ENCODE peak calls at places on chromosomes 16 and 17, in five cellular contexts. O is GM12878, X is HepG2, A is K562, S is H1. L is an unnamed sample.
A peak's percentile ranks its signal among the peaks of the same experiment; 100 is the strongest.

GRCh38 chr17:59373879-59374495 is 42.5 kb downstream of the YPEL2 start:
- DNase-seq in O (no peak), X (no peak), A (no peak), S (no peak), L (no peak)

GRCh38 chr16:56688762-56689161 is 6.5 kb downstream of the MT1X start:
- DNase-seq in O (no peak), X (no peak), A (no peak), S (no peak), L (no peak)

GRCh38 chr17:38738007-38738662 is 8.0 kb downstream of the CISD3 start:
- DNase-seq in O (no peak), X (no peak), A (no peak), S (no peak), L (no peak)

GRCh38 chr16:46972971-46973456 is 460 bp downstream of the DNAJA2 start:
- DNase-seq in O (no peak), X (peak; percentile 36), A (peak; percentile 60), S (peak; percentile 55), L (peak; percentile 72)

GRCh38 chr17:73555199-73555810 is 88.9 kb downstream of the SDK2 start:
- DNase-seq in O (no peak), X (no peak), A (no peak), S (no peak), L (no peak)

GRCh38 chr16:22763655-22764054 is 50.3 kb upstream of the HS3ST2 start:
- DNase-seq in O (no peak), X (no peak), A (no peak), S (no peak), L (peak; percentile 63)

GRCh38 chr17:33459078-33459940 is 166.2 kb upstream of the ASIC2 start:
- DNase-seq in O (peak; percentile 44), X (no peak), A (no peak), S (no peak), L (no peak)

GRCh38 chr17:55175788-55176425 is 88.9 kb upstream of the HLF start:
- DNase-seq in O (no peak), X (no peak), A (no peak), S (no peak), L (no peak)

GRCh38 chr16:80015566-80015965 is 415.0 kb upstream of the MAF start:
- DNase-seq in O (no peak), X (no peak), A (no peak), S (no peak), L (no peak)

GRCh38 chr16:79595916-79596450 is 4.6 kb downstream of the MAF start:
- DNase-seq in O (no peak), X (no peak), A (no peak), S (peak; percentile 1), L (no peak)

GRCh38 chr16:52741386-52741785 is 194.4 kb upstream of the TOX3 start:
- DNase-seq in O (no peak), X (no peak), A (no peak), S (no peak), L (no peak)

GRCh38 chr16:70460737-70461261 is 6.4 kb downstream of the FCSK start:
- DNase-seq in O (no peak), X (no peak), A (no peak), S (no peak), L (peak; percentile 65)

GRCh38 chr17:74018116-74018515 is 185.4 kb upstream of the RPL38 start:
- DNase-seq in O (no peak), X (no peak), A (no peak), S (no peak), L (no peak)

GRCh38 chr17:65930140-65930715 is 261.7 kb downstream of the CEP112 start:
- DNase-seq in O (no peak), X (no peak), A (no peak), S (no peak), L (no peak)

GRCh38 chr17:40399185-40399584 is 18.5 kb downstream of the TOP2A start:
- DNase-seq in O (no peak), X (peak; percentile 74), A (peak; percentile 26), S (no peak), L (peak; percentile 48)

GRCh38 chr17:56185905-56186783 is 32.9 kb downstream of the ANKFN1 start:
- DNase-seq in O (no peak), X (no peak), A (no peak), S (no peak), L (no peak)

GRCh38 chr16:85935957-85936760 is 37.2 kb downstream of the IRF8 start:
- DNase-seq in O (peak; percentile 89), X (no peak), A (no peak), S (no peak), L (no peak)

GRCh38 chr17:35804658-35805192 is 4.6 kb upstream of the TAF15 start:
- DNase-seq in O (peak; percentile 48), X (peak; percentile 88), A (peak; percentile 84), S (no peak), L (peak; percentile 81)

GRCh38 chr17:74961657-74962360 is 10.8 kb downstream of the HID1 start:
- DNase-seq in O (no peak), X (peak; percentile 85), A (peak; percentile 85), S (peak; percentile 97), L (peak; percentile 96)

GRCh38 chr17:29615492-29616299 is 7.0 kb downstream of the CORO6 start:
- DNase-seq in O (no peak), X (peak; percentile 72), A (peak; percentile 96), S (peak; percentile 92), L (peak; percentile 61)

GRCh38 chr16:50884066-50884860 is 142.4 kb downstream of the CYLD start:
- DNase-seq in O (no peak), X (peak; percentile 30), A (peak; percentile 72), S (peak; percentile 94), L (peak; percentile 48)

GRCh38 chr17:17071531-17072360 is 29.5 kb downstream of the MPRIP start:
- DNase-seq in O (no peak), X (no peak), A (no peak), S (no peak), L (no peak)

GRCh38 chr16:68086860-68087268 is 1.7 kb downstream of the NFATC3 start:
- DNase-seq in O (no peak), X (no peak), A (no peak), S (no peak), L (no peak)

GRCh38 chr16:47519037-47519436 is 57.9 kb downstream of the PHKB start:
- DNase-seq in O (no peak), X (no peak), A (no peak), S (no peak), L (no peak)

GRCh38 chr17:17140590-17140980 is 65.5 kb downstream of the PLD6 start:
- DNase-seq in O (no peak), X (no peak), A (no peak), S (no peak), L (no peak)

GRCh38 chr16:2691491-2692248 is 9.3 kb downstream of the KCTD5 start:
- DNase-seq in O (no peak), X (no peak), A (no peak), S (no peak), L (peak; percentile 15)

GRCh38 chr16:56350491-56351405 is 74.6 kb downstream of the AMFR start:
- DNase-seq in O (no peak), X (no peak), A (no peak), S (no peak), L (no peak)

GRCh38 chr17:39625198-39625769 is 1.5 kb upstream of the PPP1R1B start:
- DNase-seq in O (no peak), X (no peak), A (no peak), S (no peak), L (no peak)

DNA sequence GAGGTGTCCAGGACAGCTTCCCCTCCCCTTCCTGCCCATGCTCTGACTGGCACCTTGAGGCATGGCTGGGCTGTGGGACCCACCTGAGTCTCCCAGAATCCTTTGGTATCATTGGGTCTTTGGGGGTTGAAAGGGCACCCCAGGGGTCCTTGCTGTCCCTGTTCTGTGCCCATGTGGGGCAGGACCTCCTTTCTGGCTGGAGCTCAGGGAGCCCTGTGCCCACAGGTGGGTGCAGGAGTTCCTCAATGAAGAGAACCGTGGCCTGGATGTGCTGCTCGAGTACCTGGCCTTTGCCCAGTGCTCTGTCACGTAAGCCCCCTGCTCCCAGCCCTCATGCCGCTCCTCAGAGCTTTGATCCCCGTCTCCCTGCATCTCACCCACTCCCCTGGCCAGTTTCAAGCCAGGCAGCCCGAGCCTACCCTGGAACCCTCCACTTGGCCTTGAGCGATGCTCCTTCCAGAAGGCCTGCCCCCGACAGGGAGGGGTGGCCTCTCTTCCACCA is 11.8 kb downstream of the FMNL1 start:
- DNase-seq in O (no peak), X (no peak), A (no peak), S (no peak), L (no peak)
- TF ChIP-seq GABPA in O (no peak), X (no peak), A (no peak), S (no peak), L (no peak)

GRCh38 chr17:4341616-4341977 is 24.9 kb downstream of the UBE2G1 start:
- DNase-seq in O (no peak), X (no peak), A (peak; percentile 62), S (no peak), L (no peak)

GRCh38 chr17:4340914-4341615 is 25.4 kb downstream of the UBE2G1 start:
- DNase-seq in O (no peak), X (no peak), A (no peak), S (no peak), L (no peak)

GRCh38 chr17:4344926-4345325 is 21.5 kb downstream of the UBE2G1 start:
- DNase-seq in O (no peak), X (no peak), A (no peak), S (no peak), L (no peak)

GRCh38 chr17:4345569-4345968 is 20.9 kb downstream of the UBE2G1 start:
- DNase-seq in O (no peak), X (no peak), A (no peak), S (no peak), L (no peak)

DNA sequence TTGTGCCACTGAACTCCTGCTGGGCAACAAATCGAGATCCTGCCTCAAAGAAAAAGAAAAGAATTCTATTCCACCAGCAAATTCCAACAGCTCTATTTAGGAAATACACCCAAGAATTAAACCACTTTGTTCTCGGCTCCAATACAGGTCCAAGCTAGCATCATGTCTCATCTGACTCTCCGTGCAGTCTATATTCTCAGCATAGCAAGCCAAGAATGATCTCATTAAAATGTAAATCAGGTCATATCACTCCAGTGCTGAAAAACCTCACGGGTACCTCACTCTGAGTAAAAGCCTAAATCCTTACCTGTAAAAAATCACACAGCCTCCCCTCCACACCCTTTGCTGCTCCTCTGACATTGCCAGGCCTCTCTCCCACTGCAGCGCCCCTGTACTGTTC is 23.9 kb downstream of the UBE2G1 start:
- DNase-seq in O (no peak), X (no peak), A (no peak), S (no peak), L (no peak)
- TF ChIP-seq GABPA in O (no peak), X (no peak), A (no peak), S (no peak), L (no peak)

GRCh38 chr16:63877401-63877800 is 1244.5 kb downstream of the CDH11 start:
- DNase-seq in O (no peak), X (no peak), A (no peak), S (no peak), L (no peak)
- TF ChIP-seq GABPA in O (no peak), X (no peak), A (no peak), S (no peak), L (no peak)

DNA sequence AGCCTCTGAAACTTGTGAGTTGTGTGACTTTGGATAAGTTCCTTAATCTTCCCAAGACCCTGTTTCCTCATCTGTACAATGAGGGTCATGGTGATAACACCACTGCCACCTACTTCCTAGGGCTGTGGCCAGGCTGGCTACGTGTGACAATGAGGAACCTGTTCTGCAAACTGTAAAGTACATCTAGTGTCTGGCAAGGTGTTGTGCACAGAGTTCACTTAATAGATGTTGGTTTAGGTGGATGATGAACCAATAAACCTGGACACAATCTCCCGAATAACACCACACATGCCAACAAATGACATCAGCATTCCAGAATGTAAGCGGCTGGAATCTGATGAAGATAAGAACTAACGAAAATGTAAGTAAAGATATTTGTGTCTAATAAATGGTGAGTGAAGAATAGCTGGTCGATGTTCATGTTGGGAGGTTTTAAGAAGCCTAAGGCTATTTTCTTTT is 82.3 kb downstream of the MARCHF10 start:
- DNase-seq in O (no peak), X (peak; percentile 25), A (no peak), S (no peak), L (no peak)
- TF ChIP-seq GABPA in O (no peak), X (no peak), A (no peak), S (no peak), L (no peak)

GRCh38 chr16:49460786-49461470 is 87.3 kb downstream of the C16orf78 start:
- DNase-seq in O (no peak), X (no peak), A (no peak), S (peak; percentile 22), L (no peak)
- TF ChIP-seq GABPA in O (no peak), X (no peak), A (no peak), S (no peak), L (no peak)